ENCODE peak calls at places on chromosomes 2 and 18, in nine cellular contexts. F, I, Y, B, S, C, R, M and D are unnamed samples.

GRCh38 chr2:190819835-190820234 is 60.8 kb upstream of the GLS start:
- DNase-seq in F (no peak), I (no peak), Y (no peak), B (no peak), S (peak; percentile 61), C (no peak), R (no peak), M (peak; percentile 41), D (no peak)

GRCh38 chr2:56230171-56230570 is 46.4 kb downstream of the CCDC85A start:
- DNase-seq in F (no peak), I (no peak), Y (no peak), B (no peak), S (peak; percentile 77), C (no peak), R (no peak), M (no peak), D (no peak)

GRCh38 chr2:240564191-240564570 is 4.0 kb downstream of the DUSP28 start:
- DNase-seq in F (no peak), I (peak; percentile 14), Y (no peak), B (no peak), S (no peak), C (no peak), R (no peak), M (no peak), D (no peak)

GRCh38 chr2:62007555-62007954 is 102.1 kb downstream of the COMMD1 start:
- DNase-seq in F (no peak), I (no peak), Y (no peak), B (no peak), S (no peak), C (no peak), R (no peak), M (no peak), D (no peak)

GRCh38 chr2:224820283-224820991 is 104.3 kb upstream of the CCDC195 start:
- DNase-seq in F (no peak), I (no peak), Y (no peak), B (no peak), S (no peak), C (no peak), R (no peak), M (no peak), D (no peak)

GRCh38 chr2:200226652-200227426 is 79.7 kb upstream of the SPATS2L start:
- DNase-seq in F (peak; percentile 19), I (no peak), Y (no peak), B (no peak), S (no peak), C (no peak), R (peak; percentile 57), M (no peak), D (no peak)

GRCh38 chr18:40687401-40687800 is 1267.6 kb upstream of the PIK3C3 start:
- DNase-seq in F (no peak), I (no peak), Y (peak; percentile 4), B (no peak), S (no peak), C (no peak), R (no peak), M (peak; percentile 8), D (no peak)

GRCh38 chr2:2507471-2507997 is 176.5 kb upstream of the MYT1L start:
- DNase-seq in F (no peak), I (no peak), Y (no peak), B (no peak), S (no peak), C (peak; percentile 54), R (no peak), M (no peak), D (no peak)

GRCh38 chr18:47644896-47645295 is 285.6 kb downstream of the SMAD2 start:
- DNase-seq in F (no peak), I (no peak), Y (no peak), B (no peak), S (no peak), C (no peak), R (no peak), M (no peak), D (no peak)

GRCh38 chr18:79853303-79853992 is 55.7 kb downstream of the KCNG2 start:
- DNase-seq in F (no peak), I (no peak), Y (no peak), B (no peak), S (no peak), C (no peak), R (no peak), M (no peak), D (no peak)

GRCh38 chr2:10535703-10536102 is 87.6 kb upstream of the ODC1 start:
- DNase-seq in F (no peak), I (no peak), Y (no peak), B (no peak), S (no peak), C (no peak), R (no peak), M (no peak), D (no peak)

GRCh38 chr18:55353806-55354205 is 234.2 kb downstream of the TCF4 start:
- DNase-seq in F (no peak), I (no peak), Y (no peak), B (no peak), S (no peak), C (no peak), R (no peak), M (no peak), D (no peak)

GRCh38 chr2:151576080-151576479 is 158.2 kb downstream of the NEB start:
- DNase-seq in F (no peak), I (no peak), Y (no peak), B (no peak), S (no peak), C (no peak), R (no peak), M (no peak), D (no peak)

GRCh38 chr2:182763311-182763912 is 47.4 kb downstream of the DNAJC10 start:
- DNase-seq in F (no peak), I (peak; percentile 36), Y (peak; percentile 15), B (no peak), S (peak; percentile 16), C (no peak), R (no peak), M (peak; percentile 62), D (no peak)

GRCh38 chr2:68435605-68436004 is 31.5 kb downstream of the FBXO48 start:
- DNase-seq in F (no peak), I (no peak), Y (no peak), B (no peak), S (no peak), C (no peak), R (no peak), M (no peak), D (no peak)

GRCh38 chr2:236507393-236508085 is 62.1 kb upstream of the ACKR3 start:
- DNase-seq in F (peak; percentile 32), I (peak; percentile 86), Y (peak; percentile 82), B (peak; percentile 43), S (peak; percentile 61), C (peak; percentile 63), R (peak; percentile 38), M (peak; percentile 30), D (peak; percentile 41)

GRCh38 chr2:160432633-160433032 is 61.0 kb downstream of the RBMS1 start:
- DNase-seq in F (no peak), I (no peak), Y (no peak), B (peak; percentile 70), S (peak; percentile 89), C (no peak), R (no peak), M (peak; percentile 63), D (no peak)

GRCh38 chr2:3430740-3431490 is 51.4 kb downstream of the TRAPPC12 start:
- DNase-seq in F (no peak), I (no peak), Y (no peak), B (no peak), S (no peak), C (peak; percentile 58), R (no peak), M (no peak), D (no peak)

GRCh38 chr2:53970898-53971681 is at the start of gene PSME4:
- DNase-seq in F (peak; percentile 94), I (peak; percentile 94), Y (peak; percentile 98), B (peak; percentile 55), S (peak; percentile 87), C (peak; percentile 98), R (peak; percentile 96), M (peak; percentile 89), D (peak; percentile 94)

GRCh38 chr2:69242651-69243051 is 144.4 kb downstream of the GFPT1 start:
- DNase-seq in F (no peak), I (no peak), Y (no peak), B (no peak), S (no peak), C (no peak), R (no peak), M (peak; percentile 20), D (no peak)

GRCh38 chr18:995641-996040 is 91.0 kb downstream of the ADCYAP1 start:
- DNase-seq in F (no peak), I (no peak), Y (no peak), B (peak; percentile 34), S (peak; percentile 38), C (no peak), R (no peak), M (peak; percentile 83), D (no peak)

GRCh38 chr2:185388226-185388625 is 350.4 kb upstream of the FSIP2 start:
- DNase-seq in F (no peak), I (no peak), Y (no peak), B (no peak), S (no peak), C (no peak), R (no peak), M (no peak), D (no peak)

GRCh38 chr2:168849610-168850009 is 40.6 kb downstream of the SPC25 start:
- DNase-seq in F (no peak), I (peak; percentile 41), Y (no peak), B (no peak), S (no peak), C (peak; percentile 17), R (peak; percentile 23), M (peak; percentile 28), D (no peak)
- TF ChIP-seq CTCF in F (peak; percentile 17), I (peak; percentile 56), Y (no peak), B (peak; percentile 35), S (peak; percentile 22), C (no peak), R (peak; percentile 54), M (peak; percentile 4), D (no peak)

DNA sequence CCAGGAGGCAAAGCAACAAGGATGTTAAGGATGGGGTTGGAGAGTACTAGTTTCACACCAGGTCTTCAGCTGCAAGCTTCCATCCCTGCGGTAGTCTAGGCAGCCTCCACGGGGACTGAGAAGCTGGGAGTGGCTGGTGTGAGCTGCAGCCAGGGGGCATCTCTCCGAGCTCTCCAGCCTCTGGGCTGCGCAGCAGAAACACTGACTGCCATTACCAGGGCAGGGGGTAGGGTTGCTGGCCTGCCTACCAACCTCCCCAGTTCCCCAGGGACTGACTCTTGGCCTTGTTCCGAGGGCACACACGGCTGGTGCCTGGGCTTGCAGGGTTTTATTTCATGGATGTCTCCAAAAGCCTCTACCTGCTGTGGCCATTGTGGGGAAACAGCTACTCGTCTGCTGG is 15.9 kb downstream of the GATA6 start:
- DNase-seq in F (no peak), I (peak; percentile 58), Y (no peak), B (no peak), S (no peak), C (no peak), R (peak; percentile 52), M (no peak), D (no peak)
- TF ChIP-seq CTCF in F (no peak), I (peak; percentile 51), Y (no peak), B (no peak), S (no peak), C (no peak), R (peak; percentile 59), M (no peak), D (no peak)

GRCh38 chr2:215808996-215809395 is 204.4 kb downstream of the MREG start:
- DNase-seq in F (no peak), I (no peak), Y (no peak), B (no peak), S (no peak), C (no peak), R (no peak), M (no peak), D (no peak)
- TF ChIP-seq CTCF in F (no peak), I (peak; percentile 58), Y (no peak), B (no peak), S (peak; percentile 40), C (no peak), R (peak; percentile 8), M (peak; percentile 35), D (no peak)

GRCh38 chr2:99201959-99202678 is 21.1 kb downstream of the MRPL30 start:
- DNase-seq in F (no peak), I (no peak), Y (no peak), B (no peak), S (no peak), C (no peak), R (no peak), M (no peak), D (no peak)
- TF ChIP-seq CTCF in F (no peak), I (peak; percentile 45), Y (no peak), B (peak; percentile 7), S (no peak), C (peak; percentile 49), R (no peak), M (peak; percentile 17), D (no peak)